ENCODE peak calls at places on chromosomes 13 and 19, in six cellular contexts. One of them, this sample, is unnamed.

GRCh38 chr19:53659292-53659691 is 27.5 kb downstream of the DPRX start:
- DNase-seq in left ventricle myocardium inferior: no peak
- DNase-seq in fibroblast of pulmonary artery: peak; percentile 3
- DNase-seq in adrenal gland: peak; percentile 5
- DNase-seq in HFF-Myc: no peak
- DNase-seq in foreskin fibroblast: peak; percentile 2
- DNase-seq in this sample: no peak

GRCh38 chr13:31891472-31891871 is 140.1 kb upstream of the FRY start:
- DNase-seq in left ventricle myocardium inferior: no peak
- DNase-seq in foreskin fibroblast: no peak
- DNase-seq in HFF-Myc: no peak
- DNase-seq in fibroblast of pulmonary artery: no peak
- DNase-seq in adrenal gland: no peak
- DNase-seq in this sample: no peak

GRCh38 chr19:3463959-3464796 is 16.1 kb downstream of the SMIM24 start:
- DNase-seq in foreskin fibroblast: no peak
- DNase-seq in HFF-Myc: no peak
- DNase-seq in adrenal gland: no peak
- DNase-seq in left ventricle myocardium inferior: no peak
- DNase-seq in fibroblast of pulmonary artery: no peak
- DNase-seq in this sample: no peak

GRCh38 chr19:362154-362553 is 17.6 kb upstream of the MIER2 start:
- DNase-seq in foreskin fibroblast: no peak
- DNase-seq in fibroblast of pulmonary artery: no peak
- DNase-seq in HFF-Myc: no peak
- DNase-seq in adrenal gland: no peak
- DNase-seq in left ventricle myocardium inferior: no peak
- DNase-seq in this sample: no peak

GRCh38 chr19:1512671-1513491 is at the start of gene ADAMTSL5:
- DNase-seq in fibroblast of pulmonary artery: peak; percentile 63
- DNase-seq in foreskin fibroblast: peak; percentile 88
- DNase-seq in adrenal gland: no peak
- DNase-seq in left ventricle myocardium inferior: peak; percentile 69
- DNase-seq in HFF-Myc: no peak
- DNase-seq in this sample: no peak

GRCh38 chr19:41705393-41706174 is 2.8 kb upstream of the CEACAM5 start:
- DNase-seq in HFF-Myc: no peak
- DNase-seq in fibroblast of pulmonary artery: peak; percentile 17
- DNase-seq in left ventricle myocardium inferior: peak; percentile 18
- DNase-seq in adrenal gland: no peak
- DNase-seq in foreskin fibroblast: peak; percentile 31
- DNase-seq in this sample: no peak

GRCh38 chr19:31316201-31316951 is 32.9 kb downstream of the TSHZ3 start:
- DNase-seq in fibroblast of pulmonary artery: peak; percentile 72
- DNase-seq in left ventricle myocardium inferior: no peak
- DNase-seq in adrenal gland: peak; percentile 29
- DNase-seq in HFF-Myc: no peak
- DNase-seq in foreskin fibroblast: peak; percentile 68
- DNase-seq in this sample: peak; percentile 53

GRCh38 chr19:2722541-2723344 is 1.6 kb upstream of the DIRAS1 start:
- DNase-seq in fibroblast of pulmonary artery: peak; percentile 82
- DNase-seq in HFF-Myc: no peak
- DNase-seq in left ventricle myocardium inferior: peak; percentile 73
- DNase-seq in foreskin fibroblast: peak; percentile 92
- DNase-seq in adrenal gland: peak; percentile 90
- DNase-seq in this sample: no peak

GRCh38 chr13:73531014-73531413 is 472.2 kb downstream of the KLF5 start:
- DNase-seq in HFF-Myc: no peak
- DNase-seq in foreskin fibroblast: no peak
- DNase-seq in adrenal gland: peak; percentile 82
- DNase-seq in left ventricle myocardium inferior: no peak
- DNase-seq in fibroblast of pulmonary artery: no peak
- DNase-seq in this sample: no peak

GRCh38 chr13:109684084-109684835 is 102.1 kb downstream of the IRS2 start:
- DNase-seq in HFF-Myc: no peak
- DNase-seq in adrenal gland: no peak
- DNase-seq in foreskin fibroblast: no peak
- DNase-seq in fibroblast of pulmonary artery: no peak
- DNase-seq in left ventricle myocardium inferior: no peak
- DNase-seq in this sample: no peak

GRCh38 chr19:31529121-31529520 is 179.9 kb upstream of the TSHZ3 start:
- DNase-seq in foreskin fibroblast: peak; percentile 1
- DNase-seq in HFF-Myc: no peak
- DNase-seq in fibroblast of pulmonary artery: no peak
- DNase-seq in left ventricle myocardium inferior: no peak
- DNase-seq in adrenal gland: no peak
- DNase-seq in this sample: no peak

GRCh38 chr13:66895780-66896179 is 334.4 kb downstream of the PCDH9 start:
- DNase-seq in left ventricle myocardium inferior: no peak
- DNase-seq in adrenal gland: no peak
- DNase-seq in foreskin fibroblast: no peak
- DNase-seq in HFF-Myc: no peak
- DNase-seq in fibroblast of pulmonary artery: no peak
- DNase-seq in this sample: no peak

GRCh38 chr13:113671066-113672001 is 4.3 kb downstream of the GRK1 start:
- DNase-seq in HFF-Myc: no peak
- DNase-seq in left ventricle myocardium inferior: peak; percentile 11
- DNase-seq in adrenal gland: no peak
- DNase-seq in foreskin fibroblast: no peak
- DNase-seq in fibroblast of pulmonary artery: no peak
- DNase-seq in this sample: no peak

GRCh38 chr13:81986308-81986707 is 1645.4 kb upstream of the SPRY2 start:
- DNase-seq in HFF-Myc: no peak
- DNase-seq in left ventricle myocardium inferior: no peak
- DNase-seq in fibroblast of pulmonary artery: no peak
- DNase-seq in foreskin fibroblast: no peak
- DNase-seq in adrenal gland: no peak
- DNase-seq in this sample: no peak

GRCh38 chr19:46288896-46289588 is 7.8 kb upstream of the HIF3A start:
- DNase-seq in adrenal gland: peak; percentile 85
- DNase-seq in fibroblast of pulmonary artery: peak; percentile 98
- DNase-seq in foreskin fibroblast: peak; percentile 97
- DNase-seq in left ventricle myocardium inferior: peak; percentile 55
- DNase-seq in HFF-Myc: peak; percentile 88
- DNase-seq in this sample: peak; percentile 66

GRCh38 chr19:27966390-27966816 is 1246.5 kb downstream of the UQCRFS1 start:
- DNase-seq in adrenal gland: no peak
- DNase-seq in HFF-Myc: no peak
- DNase-seq in foreskin fibroblast: peak; percentile 41
- DNase-seq in fibroblast of pulmonary artery: peak; percentile 30
- DNase-seq in left ventricle myocardium inferior: no peak
- DNase-seq in this sample: no peak

GRCh38 chr13:60329221-60329983 is 67.6 kb upstream of the TDRD3 start:
- DNase-seq in fibroblast of pulmonary artery: peak; percentile 45
- DNase-seq in adrenal gland: peak; percentile 26
- DNase-seq in HFF-Myc: no peak
- DNase-seq in foreskin fibroblast: peak; percentile 15
- DNase-seq in left ventricle myocardium inferior: no peak
- DNase-seq in this sample: no peak

GRCh38 chr19:13887039-13887438 is 10.1 kb downstream of the NANOS3 start:
- DNase-seq in HFF-Myc: no peak
- DNase-seq in fibroblast of pulmonary artery: no peak
- DNase-seq in left ventricle myocardium inferior: no peak
- DNase-seq in adrenal gland: no peak
- DNase-seq in foreskin fibroblast: no peak
- DNase-seq in this sample: no peak

GRCh38 chr13:106349080-106349841 is 186.2 kb downstream of the EFNB2 start:
- DNase-seq in left ventricle myocardium inferior: peak; percentile 14
- DNase-seq in foreskin fibroblast: peak; percentile 24
- DNase-seq in adrenal gland: no peak
- DNase-seq in fibroblast of pulmonary artery: no peak
- DNase-seq in HFF-Myc: no peak
- DNase-seq in this sample: no peak

GRCh38 chr19:10505583-10506229 is 2.5 kb upstream of the KEAP1 start:
- DNase-seq in foreskin fibroblast: peak; percentile 80
- DNase-seq in fibroblast of pulmonary artery: peak; percentile 72
- DNase-seq in HFF-Myc: no peak
- DNase-seq in left ventricle myocardium inferior: peak; percentile 71
- DNase-seq in adrenal gland: peak; percentile 86
- DNase-seq in this sample: no peak

GRCh38 chr13:40375522-40376171 is 290.8 kb downstream of the FOXO1 start:
- DNase-seq in foreskin fibroblast: peak; percentile 21
- DNase-seq in fibroblast of pulmonary artery: no peak
- DNase-seq in adrenal gland: no peak
- DNase-seq in left ventricle myocardium inferior: no peak
- DNase-seq in HFF-Myc: no peak
- DNase-seq in this sample: no peak

GRCh38 chr19:15702590-15702930 is 25.3 kb upstream of the OR10H2 start:
- DNase-seq in foreskin fibroblast: peak; percentile 21
- DNase-seq in fibroblast of pulmonary artery: peak; percentile 26
- DNase-seq in left ventricle myocardium inferior: peak; percentile 79
- DNase-seq in HFF-Myc: peak; percentile 3
- DNase-seq in adrenal gland: peak; percentile 79
- DNase-seq in this sample: no peak

GRCh38 chr19:38266981-38267597 is 2.7 kb downstream of the SPINT2 start:
- DNase-seq in HFF-Myc: no peak
- DNase-seq in foreskin fibroblast: peak; percentile 51
- DNase-seq in adrenal gland: no peak
- DNase-seq in left ventricle myocardium inferior: no peak
- DNase-seq in fibroblast of pulmonary artery: peak; percentile 58
- DNase-seq in this sample: no peak

GRCh38 chr13:76019421-76020044 is 383.4 kb downstream of the LMO7 start:
- DNase-seq in fibroblast of pulmonary artery: no peak
- DNase-seq in HFF-Myc: no peak
- DNase-seq in left ventricle myocardium inferior: peak; percentile 11
- DNase-seq in adrenal gland: no peak
- DNase-seq in foreskin fibroblast: no peak
- DNase-seq in this sample: no peak

GRCh38 chr19:48638831-48639381 is 1.7 kb upstream of the DBP start:
- DNase-seq in left ventricle myocardium inferior: no peak
- DNase-seq in fibroblast of pulmonary artery: no peak
- DNase-seq in HFF-Myc: no peak
- DNase-seq in adrenal gland: no peak
- DNase-seq in foreskin fibroblast: no peak
- DNase-seq in this sample: no peak

GRCh38 chr19:48637449-48637947 is 319 bp upstream of the DBP start:
- DNase-seq in left ventricle myocardium inferior: peak; percentile 100
- DNase-seq in HFF-Myc: peak; percentile 94
- DNase-seq in fibroblast of pulmonary artery: peak; percentile 100
- DNase-seq in foreskin fibroblast: peak; percentile 99
- DNase-seq in adrenal gland: peak; percentile 100
- DNase-seq in this sample: peak; percentile 97

GRCh38 chr19:48639483-48640375 is 2.5 kb upstream of the DBP start:
- DNase-seq in HFF-Myc: no peak
- DNase-seq in foreskin fibroblast: no peak
- DNase-seq in left ventricle myocardium inferior: no peak
- DNase-seq in fibroblast of pulmonary artery: no peak
- DNase-seq in adrenal gland: no peak
- DNase-seq in this sample: no peak

GRCh38 chr19:48636859-48637448 is at the start of gene DBP:
- DNase-seq in HFF-Myc: no peak
- DNase-seq in adrenal gland: peak; percentile 71
- DNase-seq in left ventricle myocardium inferior: peak; percentile 62
- DNase-seq in fibroblast of pulmonary artery: no peak
- DNase-seq in foreskin fibroblast: peak; percentile 63
- DNase-seq in this sample: no peak

DNA sequence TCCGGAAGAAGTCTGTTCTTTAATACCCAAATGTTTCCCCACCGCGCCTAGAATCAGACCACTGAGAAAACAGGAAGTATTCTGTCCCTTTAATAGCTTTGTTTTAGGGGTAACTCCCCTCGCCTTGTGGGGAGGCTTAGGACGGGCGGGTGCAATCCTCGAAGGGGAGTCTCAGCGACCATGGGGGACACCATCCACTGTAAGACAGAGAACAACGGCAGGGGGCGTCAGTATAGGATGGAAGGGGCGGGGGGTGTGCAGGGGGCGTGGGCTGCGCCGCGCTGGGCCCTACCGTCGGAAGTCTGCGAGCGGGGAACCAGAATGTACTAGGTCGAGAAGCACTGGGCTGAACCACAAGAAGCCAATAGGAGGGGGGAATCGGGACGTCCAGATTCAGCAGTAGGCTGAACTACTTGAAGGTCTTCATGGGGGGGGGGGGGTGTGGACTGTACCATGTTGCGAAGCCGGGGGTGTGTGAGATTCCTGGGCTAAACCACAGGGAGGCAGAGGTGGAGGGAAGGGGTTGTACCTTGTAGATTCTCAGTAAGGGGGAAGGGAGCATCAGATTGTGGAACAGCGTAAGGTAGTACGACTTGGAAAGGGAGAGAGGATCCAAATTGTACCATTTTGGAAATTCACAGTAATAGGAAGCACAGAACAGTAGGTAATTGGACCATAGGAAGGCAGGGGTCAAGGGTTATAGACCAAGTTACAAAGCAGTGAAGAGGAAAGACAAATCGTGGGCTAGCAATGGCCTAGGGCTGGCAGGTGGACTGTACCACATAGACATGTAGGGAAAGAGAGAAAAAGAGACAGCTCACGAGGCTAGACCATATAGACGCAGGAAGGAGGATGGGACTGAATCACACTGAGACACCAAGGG is 1.0 kb upstream of the DBP start:
- DNase-seq in HFF-Myc: peak; percentile 84
- DNase-seq in foreskin fibroblast: peak; percentile 95
- DNase-seq in fibroblast of pulmonary artery: peak; percentile 98
- DNase-seq in adrenal gland: peak; percentile 95
- DNase-seq in left ventricle myocardium inferior: peak; percentile 77
- DNase-seq in this sample: peak; percentile 94
- H3K4me3 ChIP-seq in HFF-Myc: peak overlapping the region; percentile 39
- H3K4me3 ChIP-seq in foreskin fibroblast: peak overlapping the region; percentile 61
- H3K4me3 ChIP-seq in fibroblast of pulmonary artery: peak overlapping the region; percentile 60
- H3K4me3 ChIP-seq in adrenal gland: peak overlapping the region; percentile 29
- H3K4me3 ChIP-seq in left ventricle myocardium inferior: peak overlapping the region; percentile 81
- H3K4me3 ChIP-seq in this sample: peak overlapping the region; percentile 63

DNA sequence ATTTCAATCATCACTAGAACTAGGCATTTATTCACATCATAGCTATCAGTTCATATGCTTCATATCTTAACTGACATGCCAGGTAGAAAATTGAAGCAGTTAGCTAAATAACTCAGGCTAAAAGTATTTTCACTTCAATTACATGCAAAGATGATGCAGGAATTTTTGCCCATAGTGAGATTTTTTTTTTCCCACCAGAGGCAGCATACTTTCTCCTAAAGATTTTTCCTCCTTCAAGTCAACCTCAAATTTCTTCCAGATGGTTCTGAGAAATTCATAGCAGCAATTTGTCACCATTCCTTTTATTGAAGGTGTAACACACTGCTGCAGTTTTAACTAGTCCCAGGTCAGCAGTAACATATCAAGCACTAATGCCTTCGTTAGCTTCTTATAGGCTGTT is 141.9 kb downstream of the SUCLA2 start:
- DNase-seq in adrenal gland: no peak
- DNase-seq in fibroblast of pulmonary artery: no peak
- DNase-seq in HFF-Myc: peak; percentile 16
- DNase-seq in left ventricle myocardium inferior: no peak
- DNase-seq in foreskin fibroblast: peak; percentile 53
- DNase-seq in this sample: peak; percentile 34
- TF ChIP-seq CTCF in adrenal gland: no peak
- TF ChIP-seq CTCF in fibroblast of pulmonary artery: no peak
- TF ChIP-seq CTCF in HFF-Myc: no peak
- TF ChIP-seq CTCF in left ventricle myocardium inferior: no peak
- TF ChIP-seq CTCF in foreskin fibroblast: no peak
- TF ChIP-seq CTCF in this sample: peak; percentile 4

GRCh38 chr13:111950697-111951096 is 116.3 kb upstream of the SOX1 start:
- DNase-seq in fibroblast of pulmonary artery: no peak
- DNase-seq in left ventricle myocardium inferior: no peak
- DNase-seq in HFF-Myc: no peak
- DNase-seq in adrenal gland: no peak
- DNase-seq in foreskin fibroblast: no peak
- DNase-seq in this sample: no peak
- H3K4me3 ChIP-seq in fibroblast of pulmonary artery: no peak overlapping the region
- H3K4me3 ChIP-seq in left ventricle myocardium inferior: no peak overlapping the region
- H3K4me3 ChIP-seq in HFF-Myc: no peak overlapping the region
- H3K4me3 ChIP-seq in adrenal gland: no peak overlapping the region
- H3K4me3 ChIP-seq in foreskin fibroblast: no peak overlapping the region
- H3K4me3 ChIP-seq in this sample: no peak overlapping the region

GRCh38 chr13:19664481-19665230 is 31.2 kb downstream of the MPHOSPH8 start:
- DNase-seq in fibroblast of pulmonary artery: no peak
- DNase-seq in left ventricle myocardium inferior: no peak
- DNase-seq in adrenal gland: no peak
- DNase-seq in HFF-Myc: no peak
- DNase-seq in foreskin fibroblast: no peak
- DNase-seq in this sample: no peak
- TF ChIP-seq CTCF in fibroblast of pulmonary artery: no peak
- TF ChIP-seq CTCF in left ventricle myocardium inferior: no peak
- TF ChIP-seq CTCF in adrenal gland: no peak
- TF ChIP-seq CTCF in HFF-Myc: no peak
- TF ChIP-seq CTCF in foreskin fibroblast: no peak
- TF ChIP-seq CTCF in this sample: no peak

This sample was measured in AG09309.